ENCODE peak calls at places on chromosomes 12 and 14, in four cellular contexts. One of them, this sample, is unnamed.

GRCh38 chr14:96194262-96194656 is 10.4 kb upstream of the BDKRB2 start:
- DNase-seq in H9: no peak
- DNase-seq in IMR-90: no peak
- DNase-seq in mesenchymal stem cell: no peak
- DNase-seq in this sample: no peak

GRCh38 chr14:42911642-42912041 is 1305.0 kb downstream of the LRFN5 start:
- DNase-seq in H9: no peak
- DNase-seq in IMR-90: peak
- DNase-seq in mesenchymal stem cell: peak
- DNase-seq in this sample: no peak

GRCh38 chr14:59919582-59920377 is at the start of gene LRRC9:
- DNase-seq in H9: peak
- DNase-seq in IMR-90: no peak
- DNase-seq in mesenchymal stem cell: peak
- DNase-seq in this sample: peak

GRCh38 chr12:578743-579449 is 84.3 kb downstream of the NINJ2 start:
- DNase-seq in H9: no peak
- DNase-seq in IMR-90: no peak
- DNase-seq in mesenchymal stem cell: peak
- DNase-seq in this sample: no peak

GRCh38 chr14:58362798-58363412 is 32.8 kb upstream of the TOMM20L start:
- DNase-seq in H9: no peak
- DNase-seq in IMR-90: peak
- DNase-seq in mesenchymal stem cell: peak
- DNase-seq in this sample: no peak

GRCh38 chr14:88551094-88551870 is 3.5 kb downstream of the PTPN21 start:
- DNase-seq in H9: peak
- DNase-seq in IMR-90: peak
- DNase-seq in mesenchymal stem cell: peak
- DNase-seq in this sample: peak

GRCh38 chr14:34043627-34044372 is 92.9 kb upstream of the EGLN3 start:
- DNase-seq in H9: peak
- DNase-seq in IMR-90: no peak
- DNase-seq in mesenchymal stem cell: no peak
- DNase-seq in this sample: no peak

GRCh38 chr12:16756833-16757552 is 151.0 kb upstream of the LMO3 start:
- DNase-seq in H9: no peak
- DNase-seq in IMR-90: no peak
- DNase-seq in mesenchymal stem cell: no peak
- DNase-seq in this sample: peak

GRCh38 chr14:102875652-102876051 is 46.8 kb upstream of the AMN start:
- DNase-seq in H9: no peak
- DNase-seq in IMR-90: peak
- DNase-seq in mesenchymal stem cell: no peak
- DNase-seq in this sample: no peak

DNA sequence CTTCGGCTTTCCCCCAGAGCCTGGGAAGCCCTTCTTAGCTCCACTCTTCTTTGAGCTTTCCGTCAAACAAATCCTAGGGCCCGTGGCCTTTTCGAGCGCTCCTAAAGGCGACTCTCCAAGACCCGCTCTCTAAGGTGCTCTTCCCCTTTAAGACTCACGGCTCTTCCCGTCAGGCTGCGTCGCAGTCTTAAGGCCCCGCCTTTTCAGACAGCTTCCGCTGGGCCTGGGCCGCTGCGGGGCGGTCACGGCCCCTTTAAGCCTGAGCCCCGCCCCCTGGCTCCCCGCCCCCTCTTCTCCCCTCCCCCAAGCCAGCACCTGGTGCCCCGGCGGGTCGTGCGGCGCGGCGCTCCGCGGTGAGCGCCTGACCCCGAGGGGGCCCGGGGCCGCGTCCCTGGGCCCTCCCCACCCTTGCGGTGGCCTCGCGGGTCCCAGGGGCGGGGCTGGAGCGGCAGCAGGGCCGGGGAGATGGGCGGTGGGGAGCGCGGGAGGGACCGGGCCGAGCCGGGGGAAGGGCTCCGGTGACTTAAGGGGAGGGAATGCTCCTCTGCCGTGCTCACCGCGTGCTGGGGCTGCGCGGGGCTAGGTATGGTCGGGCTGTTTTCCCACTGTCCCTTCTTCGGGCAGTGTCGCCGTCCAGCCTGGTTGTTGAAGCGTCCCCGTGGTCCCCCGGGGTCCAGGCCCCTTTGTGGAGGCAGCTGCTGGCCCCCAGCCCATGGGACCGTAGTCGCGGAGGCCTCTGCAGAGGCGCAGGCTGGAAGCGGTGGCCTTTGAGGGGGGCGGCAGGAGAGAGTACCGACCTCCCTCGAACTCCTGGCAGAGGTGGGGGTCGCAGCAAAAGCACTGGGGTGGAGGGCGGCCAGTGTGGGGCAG is at the start of gene PEX5:
- DNase-seq in H9: peak
- DNase-seq in IMR-90: peak
- DNase-seq in mesenchymal stem cell: peak
- DNase-seq in this sample: peak
- H2AK5ac ChIP-seq in H9: no peak
- H2AK5ac ChIP-seq in IMR-90: peak
- H2AK5ac ChIP-seq in mesenchymal stem cell: no peak
- H2AK5ac ChIP-seq in this sample: peak

GRCh38 chr12:49533331-49533730 is 5.5 kb upstream of the KCNH3 start:
- DNase-seq in H9: peak
- DNase-seq in IMR-90: no peak
- DNase-seq in mesenchymal stem cell: no peak
- DNase-seq in this sample: no peak
- H3K14ac ChIP-seq in H9: no peak
- H3K14ac ChIP-seq in IMR-90: no peak
- H3K14ac ChIP-seq in mesenchymal stem cell: no peak
- H3K14ac ChIP-seq in this sample: no peak

DNA sequence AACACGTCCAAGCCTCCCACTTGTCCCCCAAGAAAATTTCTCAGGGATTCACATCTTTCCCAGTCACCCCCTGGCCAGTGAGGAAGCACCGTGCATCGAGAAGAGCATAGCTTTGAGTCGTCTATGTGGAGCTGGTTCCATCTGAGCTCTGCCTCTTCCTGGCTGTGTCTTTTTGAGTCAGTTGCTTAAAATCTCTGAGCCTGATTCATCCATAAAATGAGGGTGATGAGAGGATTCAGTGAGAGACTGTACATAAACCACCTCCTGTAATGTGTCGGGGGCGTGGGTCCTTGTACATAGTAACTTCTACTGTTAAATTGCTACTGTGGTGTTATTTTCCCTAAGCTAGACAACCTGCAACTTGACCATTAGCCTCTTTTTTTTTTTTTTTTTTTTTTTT is 13.8 kb downstream of the CD9 start:
- DNase-seq in H9: no peak
- DNase-seq in IMR-90: no peak
- DNase-seq in mesenchymal stem cell: no peak
- DNase-seq in this sample: no peak
- H2AK5ac ChIP-seq in H9: no peak
- H2AK5ac ChIP-seq in IMR-90: peak
- H2AK5ac ChIP-seq in mesenchymal stem cell: no peak
- H2AK5ac ChIP-seq in this sample: no peak

DNA sequence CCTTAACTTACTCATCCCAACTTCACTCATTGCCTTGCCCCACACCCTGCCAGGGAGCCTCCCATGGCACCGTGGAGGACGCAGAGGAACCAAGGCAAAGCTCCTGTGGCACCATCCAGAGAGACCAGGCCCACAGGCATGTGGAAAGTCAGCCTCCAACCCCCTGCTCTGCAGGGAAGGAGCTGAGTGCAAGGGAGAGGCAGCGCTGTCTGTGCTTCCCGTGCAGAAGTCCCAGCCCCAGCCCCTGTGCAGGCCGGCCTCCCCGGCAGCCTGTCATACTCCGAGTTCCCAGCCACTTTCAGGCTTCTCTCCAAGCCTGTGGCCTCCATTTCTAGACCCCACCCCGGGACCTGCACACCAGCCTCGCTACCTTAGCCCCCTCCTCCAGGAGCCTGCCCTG is 106.4 kb downstream of the SINHCAF start:
- DNase-seq in H9: no peak
- DNase-seq in IMR-90: no peak
- DNase-seq in mesenchymal stem cell: no peak
- DNase-seq in this sample: no peak
- H3K14ac ChIP-seq in H9: no peak
- H3K14ac ChIP-seq in IMR-90: no peak
- H3K14ac ChIP-seq in mesenchymal stem cell: no peak
- H3K14ac ChIP-seq in this sample: no peak